ENCODE peak calls at places on chromosome 21, in five cellular contexts. V is neural progenitor cell, R is cardiac fibroblast, D is H1, P is AG04450. G is an unnamed sample.

GRCh38 chr21:39182484-39183271 is 573 bp downstream of the PSMG1 start:
- DNase-seq in R (peak; percentile 23), D (no peak), V (no peak), P (no peak), G (no peak)

GRCh38 chr21:30234050-30234449 is 18.2 kb upstream of the CLDN8 start:
- DNase-seq in R (no peak), D (no peak), P (no peak), V (no peak), G (no peak)

GRCh38 chr21:37849703-37850102 is 66.6 kb downstream of the KCNJ6 start:
- DNase-seq in R (peak; percentile 74), P (peak; percentile 66), V (no peak), D (no peak), G (no peak)

GRCh38 chr21:45513741-45514310 is 28.4 kb downstream of the SLC19A1 start:
- DNase-seq in R (no peak), P (no peak), V (no peak), D (no peak), G (peak; percentile 11)

GRCh38 chr21:18382141-18382540 is 21.4 kb downstream of the TMPRSS15 start:
- DNase-seq in D (no peak), V (no peak), R (no peak), P (no peak), G (no peak)

GRCh38 chr21:32371913-32372314 is 20.9 kb downstream of the URB1 start:
- DNase-seq in D (no peak), P (peak; percentile 52), R (peak; percentile 88), V (no peak), G (no peak)

GRCh38 chr21:10272216-10272615 is 249.2 kb upstream of the TPTE start:
- DNase-seq in P (no peak), R (no peak), D (no peak), V (no peak), G (no peak)

GRCh38 chr21:33027401-33028185 is 1.9 kb downstream of the OLIG2 start:
- DNase-seq in R (no peak), D (no peak), V (peak; percentile 62), P (no peak), G (no peak)

GRCh38 chr21:45644041-45644906 is 749 bp downstream of the PCBP3 start:
- DNase-seq in R (peak; percentile 44), D (no peak), P (no peak), V (peak; percentile 60), G (no peak)

GRCh38 chr21:45555557-45556301 is 13.5 kb upstream of the SLC19A1 start:
- DNase-seq in D (peak; percentile 83), R (peak; percentile 82), V (peak; percentile 92), P (peak; percentile 44), G (peak; percentile 82)

GRCh38 chr21:9741343-9741742 is 780.0 kb upstream of the TPTE start:
- DNase-seq in R (no peak), V (no peak), D (no peak), P (no peak), G (no peak)

GRCh38 chr21:39078322-39079065 is 104.8 kb downstream of the PSMG1 start:
- DNase-seq in D (no peak), R (peak; percentile 39), V (no peak), P (no peak), G (no peak)

GRCh38 chr21:45409466-45410150 is 4.6 kb downstream of the COL18A1 start:
- DNase-seq in V (no peak), R (no peak), P (no peak), D (no peak), G (no peak)

GRCh38 chr21:44666401-44667320 is at the start of gene KRTAP12-2:
- DNase-seq in P (no peak), V (no peak), D (no peak), R (no peak), G (no peak)

GRCh38 chr21:44957047-44957831 is 17.4 kb downstream of the SLX9 start:
- DNase-seq in P (no peak), D (no peak), R (no peak), V (no peak), G (no peak)

GRCh38 chr21:30340714-30341573 is 3.5 kb upstream of the KRTAP27-1 start:
- DNase-seq in R (peak; percentile 63), D (no peak), V (peak; percentile 52), P (no peak), G (no peak)

DNA sequence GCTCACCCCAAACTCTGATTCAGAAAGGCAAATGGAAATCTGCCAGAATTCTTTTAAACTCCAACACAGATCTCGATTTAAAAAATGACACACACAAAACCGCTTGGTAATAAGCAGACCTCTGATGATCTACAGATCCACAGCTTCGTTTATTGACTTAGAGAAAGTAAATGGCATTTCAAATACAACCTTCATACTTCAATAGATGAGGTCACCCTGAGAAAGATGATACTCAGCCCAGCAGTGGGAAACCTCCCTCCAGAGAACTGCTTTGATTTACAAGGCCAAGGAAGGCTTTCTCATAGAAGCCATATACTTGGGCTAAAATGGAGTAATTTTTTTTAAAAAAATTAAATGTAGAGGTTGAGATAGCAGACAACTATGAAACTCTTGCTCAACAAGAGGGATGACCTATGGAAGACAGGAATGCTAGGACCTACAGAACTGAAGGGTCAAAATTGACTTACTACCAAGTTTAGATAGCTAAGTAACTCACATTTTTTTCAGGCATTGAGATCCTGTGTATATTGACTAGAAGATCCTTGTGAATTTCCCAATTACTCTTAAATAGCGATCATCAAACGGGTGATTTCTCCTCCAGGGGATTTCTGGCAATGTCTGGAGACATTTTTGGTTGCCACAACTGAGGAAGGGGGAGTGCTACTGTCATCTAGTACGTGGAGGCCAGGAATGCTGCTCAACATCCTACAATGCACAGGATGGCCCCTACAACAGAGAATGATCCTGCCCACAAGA is 143.9 kb downstream of the CLIC6 start:
- DNase-seq in R (peak; percentile 58), D (no peak), P (peak; percentile 95), V (no peak), G (no peak)
- TF ChIP-seq CTCF in R (no peak), D (no peak), P (no peak), V (no peak), G (no peak)

GRCh38 chr21:24899138-24899537 is 708.1 kb downstream of the MRPL39 start:
- DNase-seq in D (no peak), P (no peak), V (no peak), R (no peak), G (no peak)

GRCh38 chr21:24896735-24897124 is 710.6 kb downstream of the MRPL39 start:
- DNase-seq in R (no peak), P (no peak), V (no peak), D (no peak), G (no peak)

GRCh38 chr21:24897883-24898282 is 709.4 kb downstream of the MRPL39 start:
- DNase-seq in P (no peak), D (no peak), V (no peak), R (no peak), G (no peak)

GRCh38 chr21:24894324-24894723 is 713.0 kb downstream of the MRPL39 start:
- DNase-seq in R (no peak), P (no peak), D (no peak), V (no peak), G (no peak)

DNA sequence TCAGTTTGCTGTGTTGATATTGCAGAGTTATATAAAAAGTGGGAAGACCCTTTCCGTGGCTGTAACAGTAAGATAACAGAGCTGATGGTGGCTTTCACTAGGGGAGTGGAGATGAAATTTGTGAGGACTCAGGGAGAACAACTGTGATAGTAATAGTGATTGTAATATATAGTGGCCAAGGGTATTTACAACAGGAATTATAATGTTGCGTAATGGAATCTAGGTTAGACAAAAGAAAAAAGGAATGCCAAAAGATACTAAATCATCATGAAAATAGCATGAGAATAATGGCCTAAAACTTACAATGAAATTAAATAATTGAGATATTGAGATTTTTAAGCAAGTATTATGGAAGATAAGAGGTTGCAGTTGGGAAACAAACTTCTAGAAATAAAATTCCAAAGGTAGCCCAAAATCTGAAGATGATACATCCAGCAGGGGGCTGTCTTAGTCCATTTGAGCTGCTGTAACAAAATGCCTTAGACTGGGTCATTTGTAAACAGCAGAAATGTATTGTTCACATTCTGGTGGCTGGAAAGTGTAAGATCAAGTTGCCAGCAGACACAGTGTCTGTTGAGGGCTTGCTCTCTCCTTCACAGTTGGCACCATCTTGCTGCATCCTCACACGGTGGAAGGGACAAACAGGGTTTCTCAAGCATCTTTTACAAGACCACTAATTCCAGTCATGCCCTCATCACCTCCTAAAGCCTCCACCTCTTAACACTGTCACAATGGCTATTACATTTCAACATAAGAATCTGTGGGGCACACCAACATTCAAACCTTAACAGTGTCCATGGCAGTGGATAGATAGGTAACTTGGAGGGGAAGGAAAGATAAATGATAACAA is 711.2 kb downstream of the MRPL39 start:
- DNase-seq in D (no peak), V (peak; percentile 27), P (no peak), R (peak; percentile 1), G (no peak)
- TF ChIP-seq CTCF in D (no peak), V (peak; percentile 57), P (peak; percentile 61), R (no peak), G (no peak)

GRCh38 chr21:42923553-42924432 is 1.6 kb downstream of the ERVH48-1 start:
- DNase-seq in D (peak; percentile 88), R (peak; percentile 92), V (peak; percentile 93), P (peak; percentile 77), G (peak; percentile 68)
- TF ChIP-seq CTCF in D (peak; percentile 47), R (peak; percentile 79), V (peak; percentile 75), P (peak; percentile 86), G (peak; percentile 70)

GRCh38 chr21:36756527-36756926 is 57.6 kb downstream of the SIM2 start:
- DNase-seq in V (peak; percentile 59), P (no peak), D (no peak), R (no peak), G (no peak)

GRCh38 chr21:36754241-36754881 is 55.4 kb downstream of the SIM2 start:
- DNase-seq in P (no peak), R (no peak), V (peak; percentile 65), D (no peak), G (no peak)

GRCh38 chr21:36759348-36760083 is 60.6 kb downstream of the SIM2 start:
- DNase-seq in D (no peak), R (no peak), V (no peak), P (no peak), G (no peak)

GRCh38 chr21:36753556-36753955 is 54.6 kb downstream of the SIM2 start:
- DNase-seq in D (no peak), R (peak; percentile 42), V (no peak), P (peak; percentile 34), G (no peak)

DNA sequence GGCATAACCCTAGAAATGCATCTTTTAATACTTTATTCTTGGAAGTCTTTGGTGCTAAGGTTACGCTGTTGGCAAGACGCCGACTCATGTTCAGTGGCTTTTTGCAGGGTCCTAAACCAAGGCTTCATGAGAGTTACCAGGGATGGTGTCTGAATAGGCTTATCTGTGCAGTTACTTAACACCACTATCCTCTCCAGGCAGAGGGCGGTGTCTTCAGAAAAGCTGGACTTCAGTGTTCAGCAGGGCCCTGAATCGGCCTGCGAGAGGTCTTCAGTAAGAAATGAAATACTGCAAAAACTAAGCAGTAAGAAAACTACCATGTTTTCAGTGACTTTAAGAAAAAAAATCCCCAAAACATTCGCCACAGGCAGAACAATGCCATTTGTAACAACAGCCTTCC is 58.3 kb downstream of the SIM2 start:
- DNase-seq in R (no peak), V (peak; percentile 49), D (no peak), P (no peak), G (no peak)
- TF ChIP-seq CTCF in R (no peak), V (peak; percentile 10), D (no peak), P (peak; percentile 3), G (no peak)

GRCh38 chr21:40839551-40839950 is 7.4 kb downstream of the DSCAM start:
- DNase-seq in R (no peak), P (no peak), D (no peak), V (no peak), G (no peak)

GRCh38 chr21:40844935-40845334 is 2.0 kb downstream of the DSCAM start:
- DNase-seq in D (no peak), P (no peak), V (no peak), R (no peak), G (no peak)

GRCh38 chr21:40840441-40840840 is 6.5 kb downstream of the DSCAM start:
- DNase-seq in D (no peak), P (no peak), R (no peak), V (no peak), G (no peak)

GRCh38 chr21:40842197-40842552 is 4.8 kb downstream of the DSCAM start:
- DNase-seq in P (no peak), V (no peak), R (no peak), D (no peak), G (no peak)

GRCh38 chr21:40841524-40842196 is 5.3 kb downstream of the DSCAM start:
- DNase-seq in V (peak; percentile 85), R (no peak), D (peak; percentile 34), P (no peak), G (no peak)
- TF ChIP-seq CTCF in V (peak; percentile 65), R (no peak), D (peak; percentile 76), P (peak; percentile 39), G (no peak)